ENCODE peak calls at places on chromosome X, in nine cellular contexts. Q is lower leg skin, W is omental fat pad, C is transverse colon, I is lung, D is upper lobe of left lung, R is HCT116, B is PC-3, F is heart left ventricle. L is an unnamed sample.

GRCh38 chrX:54029543-54030143 is 14.6 kb downstream of the PHF8 start:
- DNase-seq in Q (no peak), W (no peak), C (no peak), I (peak), D (no peak), R (no peak), B (no peak), F (no peak), L (no peak)

GRCh38 chrX:91081873-91082272 is 352.8 kb upstream of the PABPC5 start:
- DNase-seq in Q (no peak), W (no peak), C (no peak), I (no peak), D (peak), R (no peak), B (no peak), F (no peak), L (no peak)

GRCh38 chrX:84064814-84065213 is 123.2 kb downstream of the RPS6KA6 start:
- DNase-seq in Q (no peak), W (no peak), C (no peak), I (no peak), D (no peak), R (no peak), B (peak), F (no peak), L (no peak)

GRCh38 chrX:5176766-5177165 is 1051.9 kb downstream of the NLGN4X start:
- DNase-seq in Q (no peak), W (no peak), C (no peak), I (no peak), D (no peak), R (no peak), B (no peak), F (no peak), L (no peak)

GRCh38 chrX:37958493-37959211 is 47.7 kb upstream of the SYTL5 start:
- DNase-seq in Q (no peak), W (no peak), C (no peak), I (no peak), D (no peak), R (no peak), B (no peak), F (no peak), L (peak)

GRCh38 chrX:49627030-49627777 is 28.4 kb downstream of the GAGE1 start:
- DNase-seq in Q (no peak), W (no peak), C (no peak), I (no peak), D (peak), R (peak), B (peak), F (peak), L (no peak)

GRCh38 chrX:134607523-134607922 is 50.7 kb downstream of the PLAC1 start:
- DNase-seq in Q (no peak), W (no peak), C (no peak), I (no peak), D (no peak), R (no peak), B (no peak), F (no peak), L (no peak)

GRCh38 chrX:41634284-41634683 is 54.5 kb upstream of the GPR34 start:
- DNase-seq in Q (no peak), W (no peak), C (no peak), I (no peak), D (no peak), R (no peak), B (no peak), F (no peak), L (peak)

GRCh38 chrX:153983321-153983729 is 10.8 kb downstream of the TMEM187 start:
- DNase-seq in Q (no peak), W (no peak), C (no peak), I (no peak), D (no peak), R (no peak), B (no peak), F (no peak), L (no peak)

GRCh38 chrX:100994352-100995281 is 25.1 kb downstream of the ARL13A start:
- DNase-seq in Q (no peak), W (no peak), C (no peak), I (no peak), D (no peak), R (peak), B (peak), F (no peak), L (peak)

GRCh38 chrX:51494409-51494808 is 2.0 kb downstream of the NUDT11 start:
- DNase-seq in Q (no peak), W (no peak), C (no peak), I (no peak), D (no peak), R (no peak), B (peak), F (no peak), L (peak)
- TF ChIP-seq CTCF in Q (no peak), W (no peak), C (no peak), I (no peak), D (no peak), R (no peak), B (peak), F (no peak), L (peak)

DNA sequence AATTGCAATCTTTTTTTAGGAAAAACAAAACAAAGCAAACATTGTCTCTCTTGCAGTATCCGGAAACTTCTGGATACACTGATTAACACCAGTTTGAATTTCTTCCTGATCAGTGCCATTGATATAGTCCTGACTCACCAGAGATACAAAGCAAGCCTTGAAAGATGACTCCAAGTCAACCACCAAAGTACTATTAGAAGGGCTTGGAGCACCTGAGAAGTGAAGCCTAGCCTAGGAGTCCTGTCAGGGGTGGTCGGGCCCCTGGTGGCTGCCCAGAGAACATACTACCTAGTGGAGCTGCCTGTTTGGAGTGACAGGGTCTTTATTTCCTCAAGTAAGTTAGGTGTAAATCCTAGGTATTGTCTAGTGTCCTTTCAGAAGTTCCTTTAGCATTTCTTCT is 593.2 kb downstream of the ZNF674 start:
- DNase-seq in Q (no peak), W (no peak), C (no peak), I (no peak), D (no peak), R (no peak), B (peak), F (no peak), L (no peak)
- TF ChIP-seq CTCF in Q (no peak), W (no peak), C (no peak), I (no peak), D (no peak), R (no peak), B (peak), F (no peak), L (peak)

GRCh38 chrX:15675490-15675921 is 10.9 kb upstream of the CLTRN start:
- DNase-seq in Q (peak), W (peak), C (peak), I (peak), D (peak), R (peak), B (peak), F (peak), L (no peak)

GRCh38 chrX:15679246-15679645 is 14.6 kb upstream of the CLTRN start:
- DNase-seq in Q (no peak), W (no peak), C (no peak), I (no peak), D (no peak), R (no peak), B (no peak), F (no peak), L (no peak)

GRCh38 chrX:15683193-15683592 is 18.6 kb upstream of the CLTRN start:
- DNase-seq in Q (no peak), W (no peak), C (no peak), I (no peak), D (no peak), R (no peak), B (no peak), F (no peak), L (no peak)

GRCh38 chrX:15678339-15678738 is 13.7 kb upstream of the CLTRN start:
- DNase-seq in Q (no peak), W (no peak), C (no peak), I (no peak), D (no peak), R (no peak), B (no peak), F (no peak), L (no peak)

GRCh38 chrX:15680401-15680800 is 15.8 kb upstream of the CLTRN start:
- DNase-seq in Q (no peak), W (no peak), C (no peak), I (no peak), D (no peak), R (no peak), B (peak), F (no peak), L (peak)
- TF ChIP-seq CTCF in Q (no peak), W (no peak), C (no peak), I (no peak), D (no peak), R (no peak), B (no peak), F (no peak), L (no peak)

GRCh38 chrX:74343970-74344622 is 40.1 kb downstream of the ZCCHC13 start:
- DNase-seq in Q (no peak), W (peak), C (peak), I (peak), D (no peak), R (peak), B (peak), F (peak), L (peak)
- TF ChIP-seq CTCF in Q (no peak), W (no peak), C (peak), I (peak), D (peak), R (peak), B (peak), F (peak), L (peak)

DNA sequence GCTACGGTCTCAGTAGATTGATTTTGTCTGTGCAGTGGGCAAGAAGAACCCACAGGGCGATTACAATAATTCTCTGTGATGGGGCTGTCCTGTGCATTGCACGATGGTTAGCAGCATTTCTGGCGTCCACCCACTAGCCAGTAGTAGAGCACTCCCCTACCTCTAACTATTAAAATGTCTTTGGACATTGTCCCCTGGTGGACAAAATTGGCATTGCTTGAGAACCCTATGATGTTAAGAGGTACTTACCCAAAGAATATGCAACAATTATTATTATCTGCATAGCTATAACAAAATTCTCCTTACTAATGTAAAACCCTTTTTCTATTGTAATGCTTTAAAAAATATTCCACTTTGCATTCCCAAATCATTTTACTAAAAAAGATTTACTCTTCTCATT is 109.5 kb upstream of the VCX3A start:
- DNase-seq in Q (no peak), W (no peak), C (no peak), I (no peak), D (no peak), R (no peak), B (peak), F (no peak), L (no peak)
- TF ChIP-seq CTCF in Q (no peak), W (no peak), C (no peak), I (no peak), D (no peak), R (no peak), B (peak), F (no peak), L (peak)

GRCh38 chrX:129658429-129658828 is 3.7 kb upstream of the APLN start:
- DNase-seq in Q (no peak), W (no peak), C (no peak), I (no peak), D (no peak), R (no peak), B (no peak), F (no peak), L (no peak)

GRCh38 chrX:129653985-129654651 is 638 bp downstream of the APLN start:
- DNase-seq in Q (peak), W (no peak), C (no peak), I (no peak), D (peak), R (no peak), B (peak), F (peak), L (no peak)

GRCh38 chrX:129654652-129655546 is at the start of gene APLN:
- DNase-seq in Q (peak), W (peak), C (no peak), I (no peak), D (peak), R (no peak), B (peak), F (peak), L (peak)

GRCh38 chrX:129653181-129653984 is 1.4 kb downstream of the APLN start:
- DNase-seq in Q (peak), W (no peak), C (no peak), I (no peak), D (no peak), R (no peak), B (no peak), F (peak), L (no peak)

GRCh38 chrX:129655547-129656248 is 942 bp upstream of the APLN start:
- DNase-seq in Q (no peak), W (no peak), C (no peak), I (no peak), D (no peak), R (no peak), B (peak), F (no peak), L (no peak)
- TF ChIP-seq CTCF in Q (no peak), W (no peak), C (no peak), I (no peak), D (no peak), R (peak), B (peak), F (no peak), L (no peak)

GRCh38 chrX:145393702-145394235 is 146.5 kb downstream of the SPANXN1 start:
- DNase-seq in Q (no peak), W (no peak), C (no peak), I (no peak), D (no peak), R (no peak), B (peak), F (no peak), L (no peak)
- TF ChIP-seq CTCF in Q (no peak), W (no peak), C (no peak), I (no peak), D (no peak), R (no peak), B (peak), F (no peak), L (peak)

GRCh38 chrX:67544871-67545771 is 1.3 kb downstream of the AR start:
- DNase-seq in Q (no peak), W (no peak), C (no peak), I (no peak), D (peak), R (no peak), B (no peak), F (no peak), L (peak)
- TF ChIP-seq CTCF in Q (no peak), W (no peak), C (no peak), I (no peak), D (no peak), R (no peak), B (no peak), F (no peak), L (no peak)

GRCh38 chrX:63466690-63467089 is 115.6 kb upstream of the SPIN4 start:
- DNase-seq in Q (no peak), W (no peak), C (no peak), I (no peak), D (no peak), R (no peak), B (no peak), F (no peak), L (no peak)
- TF ChIP-seq CTCF in Q (no peak), W (no peak), C (no peak), I (no peak), D (no peak), R (no peak), B (no peak), F (no peak), L (peak)

L was measured in astrocyte of the spinal cord.